ENCODE peak calls at places on chromosomes 12 and 14, in ten cellular contexts. C, L, A, J, M, H, E, B, X and F are unnamed samples.

GRCh38 chr12:3827301-3828000 is 45.7 kb downstream of the PARP11 start:
- DNase-seq in A (no peak), J (no peak), L (no peak), X (no peak), M (no peak), C (no peak), H (no peak), E (no peak), B (no peak), F (no peak)

GRCh38 chr14:75275598-75275997 is 3.0 kb upstream of the FOS start:
- DNase-seq in A (no peak), B (no peak), E (no peak), M (no peak), J (no peak), H (no peak), L (no peak), X (no peak), C (no peak), F (no peak)

GRCh38 chr12:47850153-47851084 is 30.7 kb upstream of the HDAC7 start:
- DNase-seq in J (no peak), C (no peak), M (no peak), X (no peak), L (no peak), A (no peak), H (no peak), B (peak), E (no peak), F (no peak)

GRCh38 chr14:89720741-89721315 is 233.7 kb downstream of the EFCAB11 start:
- DNase-seq in E (no peak), H (no peak), M (no peak), C (no peak), X (no peak), L (no peak), A (no peak), J (no peak), B (no peak), F (no peak)

GRCh38 chr12:68342966-68343365 is 10.8 kb upstream of the MDM1 start:
- DNase-seq in H (no peak), M (no peak), B (no peak), L (no peak), J (no peak), X (no peak), A (no peak), C (no peak), E (no peak), F (no peak)

GRCh38 chr14:61562321-61563161 is 132.8 kb upstream of the HIF1A start:
- DNase-seq in E (peak), M (peak), X (no peak), L (peak), B (no peak), A (no peak), J (no peak), H (peak), C (peak), F (no peak)

GRCh38 chr14:95332641-95333040 is 12.9 kb upstream of the CLMN start:
- DNase-seq in L (no peak), M (no peak), J (no peak), H (no peak), A (no peak), E (no peak), B (no peak), C (no peak), X (no peak), F (no peak)

GRCh38 chr14:57747036-57747435 is 118.9 kb downstream of the SLC35F4 start:
- DNase-seq in A (no peak), X (no peak), M (no peak), L (peak), C (peak), E (peak), B (peak), J (no peak), H (no peak), F (no peak)

GRCh38 chr14:49972199-49972671 is 79.4 kb downstream of the ARF6 start:
- DNase-seq in A (no peak), H (no peak), B (no peak), X (no peak), E (peak), J (no peak), C (no peak), M (no peak), L (peak), F (no peak)

GRCh38 chr12:29200586-29200985 is 51.5 kb downstream of the FAR2 start:
- DNase-seq in B (no peak), X (no peak), L (no peak), J (no peak), M (no peak), H (no peak), C (no peak), E (no peak), A (no peak), F (no peak)

GRCh38 chr14:96189288-96189711 is 15.3 kb upstream of the BDKRB2 start:
- DNase-seq in C (no peak), E (peak), H (no peak), M (no peak), L (no peak), B (no peak), A (no peak), X (no peak), J (peak), F (no peak)

GRCh38 chr14:99512571-99513182 is 31.5 kb downstream of the CCNK start:
- DNase-seq in M (no peak), A (peak), J (peak), E (no peak), B (no peak), L (no peak), H (no peak), C (no peak), X (no peak), F (no peak)

GRCh38 chr14:67514650-67515385 is 18.3 kb upstream of the PLEKHH1 start:
- DNase-seq in M (no peak), B (peak), J (peak), A (peak), X (no peak), E (peak), H (no peak), L (no peak), C (peak), F (no peak)

GRCh38 chr12:3123729-3124128 is 46.5 kb downstream of the TSPAN9 start:
- DNase-seq in H (no peak), M (no peak), L (no peak), J (no peak), E (no peak), C (no peak), A (no peak), X (no peak), B (no peak), F (no peak)

GRCh38 chr12:4987076-4987775 is 56.5 kb upstream of the KCNA5 start:
- DNase-seq in A (no peak), B (no peak), C (no peak), L (no peak), J (no peak), M (peak), X (no peak), E (no peak), H (no peak), F (no peak)

GRCh38 chr14:76772300-76773187 is 11.3 kb downstream of the VASH1 start:
- DNase-seq in A (peak), E (peak), X (no peak), J (peak), H (no peak), B (peak), M (no peak), C (no peak), L (no peak), F (no peak)

GRCh38 chr12:16849473-16849872 is 243.5 kb upstream of the LMO3 start:
- DNase-seq in J (no peak), C (no peak), B (no peak), E (no peak), A (peak), H (no peak), X (no peak), L (no peak), M (no peak), F (no peak)

GRCh38 chr12:115103884-115104883 is 420.2 kb upstream of the TBX3 start:
- DNase-seq in C (no peak), M (no peak), A (no peak), H (no peak), J (peak), E (peak), B (peak), L (peak), X (no peak), F (no peak)

GRCh38 chr12:51832708-51833107 is 15.8 kb downstream of the FIGNL2 start:
- DNase-seq in E (no peak), H (no peak), B (no peak), A (no peak), L (no peak), X (no peak), C (no peak), J (no peak), M (no peak), F (no peak)

GRCh38 chr12:124655317-124656213 is 88.2 kb upstream of the NCOR2 start:
- DNase-seq in J (peak), E (peak), M (peak), B (peak), H (no peak), A (peak), C (no peak), X (no peak), L (peak), F (peak)

GRCh38 chr14:56002876-56003625 is 115.2 kb upstream of the PELI2 start:
- DNase-seq in E (no peak), J (no peak), X (no peak), L (no peak), H (no peak), B (no peak), M (no peak), A (no peak), C (no peak), F (no peak)

GRCh38 chr12:49553512-49554088 is 14.3 kb downstream of the MCRS1 start:
- DNase-seq in L (peak), H (no peak), M (peak), E (no peak), A (no peak), X (no peak), C (peak), J (no peak), B (no peak), F (peak)

DNA sequence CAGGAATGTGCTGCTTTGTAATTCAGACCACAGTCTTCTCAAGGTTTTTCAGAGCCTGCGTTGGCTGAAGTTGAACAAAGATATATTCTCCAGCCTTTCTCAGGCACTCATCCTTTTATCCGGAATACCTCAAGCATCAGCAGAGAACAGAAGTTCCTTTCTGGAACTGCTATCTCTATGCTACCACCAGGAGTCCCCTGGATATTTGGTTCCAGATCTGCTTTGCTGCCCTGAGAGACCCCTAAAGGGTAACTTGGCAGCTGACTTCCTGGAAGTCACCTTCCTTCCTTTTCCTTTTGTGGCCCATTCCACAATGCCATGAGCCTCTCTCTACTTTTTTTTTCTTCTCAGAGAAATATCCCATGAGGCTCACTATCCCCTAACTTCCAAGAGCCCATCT is 188.2 kb downstream of the PLCZ1 start:
- DNase-seq in C (no peak), B (no peak), L (no peak), A (no peak), X (no peak), J (no peak), E (no peak), M (no peak), H (no peak), F (no peak)
- TF ChIP-seq CTCF in C (no peak), B (no peak), L (no peak), A (peak), X (peak), J (no peak), E (no peak), M (peak), H (peak), F (no peak)

GRCh38 chr14:31950760-31951637 is 126.1 kb upstream of the ARHGAP5 start:
- DNase-seq in H (no peak), M (peak), C (peak), E (peak), B (peak), A (peak), J (peak), L (peak), X (peak), F (peak)
- TF ChIP-seq CTCF in H (no peak), M (no peak), C (no peak), E (no peak), B (no peak), A (no peak), J (no peak), L (no peak), X (no peak), F (no peak)

GRCh38 chr14:54488318-54488645 is 498 bp downstream of the GMFB start:
- DNase-seq in A (no peak), L (no peak), J (no peak), H (no peak), B (no peak), X (no peak), M (no peak), C (no peak), E (peak), F (no peak)

GRCh38 chr14:54490448-54490805 is 1.6 kb upstream of the GMFB start:
- DNase-seq in L (no peak), M (no peak), B (no peak), A (no peak), E (no peak), J (no peak), H (no peak), C (no peak), X (no peak), F (no peak)

GRCh38 chr14:54488646-54489317 is at the start of gene GMFB:
- DNase-seq in J (peak), C (peak), H (peak), B (peak), M (peak), L (peak), E (peak), A (peak), X (peak), F (peak)

GRCh38 chr14:54489318-54489683 is 521 bp upstream of the GMFB start:
- DNase-seq in J (no peak), E (no peak), X (no peak), C (no peak), M (no peak), B (no peak), A (no peak), L (no peak), H (no peak), F (no peak)

DNA sequence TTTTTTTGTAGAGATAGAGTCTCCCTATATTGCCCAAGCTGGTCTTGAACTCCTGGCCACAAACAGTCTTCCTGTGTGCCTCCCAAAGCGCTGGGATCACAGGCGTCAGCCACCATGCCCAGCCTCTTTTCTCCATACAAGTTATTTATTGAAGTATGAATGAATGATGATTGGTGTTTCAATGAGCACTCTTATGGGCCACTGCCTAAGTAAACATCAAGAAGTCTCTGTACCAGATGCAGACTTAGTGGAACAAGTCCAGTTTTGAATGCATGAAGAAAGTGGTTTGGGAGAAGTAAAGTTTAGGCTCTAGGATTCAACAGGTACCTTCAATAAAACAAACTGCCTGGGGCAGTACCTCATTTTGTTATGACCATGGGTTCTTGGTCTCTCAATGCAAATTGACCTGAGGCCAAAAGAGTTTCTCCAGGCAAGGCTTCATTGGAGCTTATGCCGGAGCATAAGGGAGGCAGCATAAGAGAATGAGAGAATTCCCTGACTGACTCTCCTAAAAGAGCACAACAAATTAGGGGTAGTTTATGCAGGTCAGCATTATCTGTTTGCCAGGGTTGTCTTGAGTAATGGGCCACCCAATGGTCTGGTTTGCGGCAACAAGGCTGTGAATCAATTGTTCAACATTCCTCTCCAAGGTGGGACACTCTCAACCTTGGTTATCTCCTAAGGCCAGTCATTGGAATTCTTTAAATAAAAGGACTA is 1.1 kb upstream of the GMFB start:
- DNase-seq in H (no peak), C (no peak), J (no peak), E (no peak), X (no peak), M (no peak), B (no peak), A (no peak), L (no peak), F (no peak)
- TF ChIP-seq CTCF in H (no peak), C (no peak), J (no peak), E (no peak), X (no peak), M (no peak), B (no peak), A (no peak), L (no peak), F (no peak)

GRCh38 chr12:131827961-131828534 is at the start of gene MMP17:
- DNase-seq in E (peak), H (no peak), X (no peak), L (peak), J (no peak), A (peak), B (peak), C (peak), M (no peak), F (peak)
- TF ChIP-seq CTCF in E (peak), H (no peak), X (peak), L (peak), J (no peak), A (no peak), B (no peak), C (no peak), M (no peak), F (no peak)

GRCh38 chr12:109269428-109269827 is 39.7 kb downstream of the FOXN4 start:
- DNase-seq in L (no peak), H (no peak), M (no peak), C (no peak), E (no peak), A (no peak), B (no peak), X (no peak), J (peak), F (no peak)
- TF ChIP-seq CTCF in L (no peak), H (no peak), M (no peak), C (no peak), E (no peak), A (no peak), B (no peak), X (no peak), J (no peak), F (no peak)

DNA sequence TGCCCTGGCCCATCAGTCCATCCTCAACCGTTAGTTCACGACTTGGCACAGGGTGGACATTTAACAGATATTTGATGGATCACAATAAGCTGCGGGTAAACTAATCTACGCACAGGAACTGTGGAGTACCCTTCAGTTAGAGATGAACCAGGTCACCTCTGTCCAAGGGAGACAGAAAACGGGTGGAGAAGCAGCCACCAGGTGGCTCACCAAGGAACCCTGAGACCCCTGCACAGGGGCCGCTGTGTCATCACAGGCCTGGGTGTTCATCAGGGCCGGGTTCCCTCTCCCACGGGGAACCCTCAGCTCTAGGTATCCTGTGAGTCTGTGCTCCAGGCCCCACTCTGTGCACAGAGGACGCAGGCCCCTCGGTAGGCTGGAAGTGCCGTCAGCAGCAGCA is 122.2 kb downstream of the PIWIL1 start:
- DNase-seq in J (no peak), C (no peak), E (no peak), X (no peak), H (no peak), M (no peak), L (no peak), B (no peak), A (peak), F (no peak)
- TF ChIP-seq CTCF in J (no peak), C (no peak), E (no peak), X (no peak), H (no peak), M (no peak), L (no peak), B (no peak), A (peak), F (no peak)